ENCODE peak calls at places on chromosomes 3 and 15, in four cellular contexts. A, W, P and R are unnamed samples. For H3K36me3, the result is how much of the 10 kb centered on the place peaks cover.

GRCh38 chr3:120404876-120405275 is 45.9 kb downstream of the FSTL1 start:
- DNase-seq in A (no peak), W (no peak), P (no peak), R (peak)

GRCh38 chr3:193305356-193305755 is 64.3 kb downstream of the PLAAT1 start:
- DNase-seq in A (no peak), W (no peak), P (no peak), R (no peak)

GRCh38 chr15:100338971-100339444 is 2.8 kb downstream of the ADAMTS17 start:
- DNase-seq in A (peak), W (peak), P (peak), R (peak)

GRCh38 chr15:85704720-85705119 is 90.0 kb downstream of the KLHL25 start:
- DNase-seq in A (peak), W (no peak), P (no peak), R (no peak)

GRCh38 chr3:128491071-128491899 is 1.7 kb downstream of the GATA2 start:
- DNase-seq in A (no peak), W (peak), P (no peak), R (no peak)

GRCh38 chr3:15557511-15557946 is 36.0 kb upstream of the COLQ start:
- DNase-seq in A (peak), W (peak), P (peak), R (peak)

GRCh38 chr3:133548090-133548489 is 25.4 kb upstream of the CDV3 start:
- DNase-seq in A (no peak), W (no peak), P (no peak), R (no peak)

GRCh38 chr3:87634426-87634825 is 358.0 kb upstream of the POU1F1 start:
- DNase-seq in A (no peak), W (no peak), P (no peak), R (no peak)

GRCh38 chr15:80473574-80474223 is 69.5 kb downstream of the ARNT2 start:
- DNase-seq in A (no peak), W (no peak), P (no peak), R (no peak)

GRCh38 chr15:80476036-80476435 is 71.9 kb downstream of the ARNT2 start:
- DNase-seq in A (no peak), W (no peak), P (no peak), R (no peak)

GRCh38 chr15:80474224-80474619 is 70.0 kb downstream of the ARNT2 start:
- DNase-seq in A (no peak), W (no peak), P (no peak), R (no peak)

GRCh38 chr15:80474751-80475295 is 70.6 kb downstream of the ARNT2 start:
- DNase-seq in A (no peak), W (no peak), P (no peak), R (no peak)

GRCh38 chr15:80475572-80475971 is 71.4 kb downstream of the ARNT2 start:
- DNase-seq in A (no peak), W (no peak), P (no peak), R (no peak)
- TF ChIP-seq CTCF in A (peak), W (peak), P (no peak), R (no peak)

GRCh38 chr15:58697220-58697619 is 52.3 kb downstream of the ADAM10 start:
- DNase-seq in A (no peak), W (no peak), P (no peak), R (no peak)
- H3K36me3 ChIP-seq in A (under half), W (under half), P (under half), R (under half)

DNA sequence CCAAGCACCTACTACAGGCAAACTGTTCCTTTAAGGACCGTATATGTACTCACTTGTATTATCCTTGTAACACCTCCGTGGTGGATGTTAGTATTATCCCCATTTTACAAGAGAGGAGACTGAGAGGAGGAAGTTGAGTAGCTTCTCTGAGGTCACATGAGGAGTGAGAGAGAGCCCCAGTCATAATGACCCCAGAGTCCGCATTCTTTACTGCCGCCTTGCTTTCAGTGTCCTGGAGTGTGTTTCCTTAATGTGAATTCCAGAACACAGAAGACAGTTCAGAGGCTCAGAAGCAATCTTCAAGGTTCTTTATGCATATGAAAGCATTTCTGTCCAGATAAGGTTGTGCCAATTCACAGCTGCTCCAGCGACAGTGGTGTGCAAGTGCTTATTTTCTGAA is 199.2 kb downstream of the CACNA2D3 start:
- DNase-seq in A (peak), W (no peak), P (peak), R (no peak)
- TF ChIP-seq CTCF in A (no peak), W (no peak), P (no peak), R (no peak)

DNA sequence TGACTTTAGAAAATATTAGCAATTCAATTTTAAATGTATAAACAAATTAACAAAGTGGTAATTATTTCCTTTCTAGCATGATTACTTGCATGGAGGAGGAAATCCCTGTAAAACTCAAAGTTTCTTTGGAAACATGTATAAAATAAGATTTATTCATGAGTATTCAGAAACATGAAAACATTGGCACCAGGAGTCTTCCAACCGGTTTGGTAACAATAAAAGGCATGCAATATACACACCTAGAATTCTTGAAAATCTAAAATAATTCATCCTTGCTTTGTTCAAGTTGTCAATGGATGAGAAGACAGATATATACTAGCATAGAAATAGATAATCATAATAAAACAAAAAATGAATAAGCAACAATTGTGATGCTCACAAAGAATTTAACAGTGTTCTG is 76.4 kb downstream of the ZPLD1 start:
- DNase-seq in A (no peak), W (peak), P (no peak), R (no peak)
- H3K36me3 ChIP-seq in A (under half), W (under half), P (under half), R (under half)

GRCh38 chr15:76034111-76034510 is 21.9 kb upstream of the NRG4 start:
- DNase-seq in A (no peak), W (no peak), P (no peak), R (no peak)

GRCh38 chr15:76035593-76035992 is 23.4 kb upstream of the NRG4 start:
- DNase-seq in A (no peak), W (no peak), P (no peak), R (no peak)

GRCh38 chr15:76033438-76033837 is 21.2 kb upstream of the NRG4 start:
- DNase-seq in A (no peak), W (no peak), P (no peak), R (no peak)

DNA sequence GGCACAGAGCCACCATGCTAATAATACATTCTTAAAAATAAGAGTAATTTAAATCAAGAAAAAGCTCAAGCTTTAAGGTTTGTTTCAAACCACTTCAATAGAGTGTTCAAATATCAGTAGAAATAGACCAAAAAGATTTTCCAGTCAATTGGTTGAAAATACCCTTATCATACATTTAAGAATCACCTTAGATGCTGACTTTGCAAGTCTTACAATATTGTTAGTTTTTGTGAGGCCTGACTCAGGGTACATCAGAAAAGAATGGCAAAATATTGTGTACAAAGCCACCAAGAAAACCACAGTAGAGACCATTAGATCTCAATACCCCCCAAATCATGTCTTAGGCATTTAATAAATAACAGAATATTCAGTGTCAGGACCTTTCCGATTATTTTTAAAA is 19.8 kb upstream of the NRG4 start:
- DNase-seq in A (no peak), W (no peak), P (no peak), R (no peak)
- TF ChIP-seq CTCF in A (no peak), W (no peak), P (no peak), R (no peak)

GRCh38 chr3:99954914-99955644 is 137.4 kb downstream of the CMSS1 start:
- DNase-seq in A (peak), W (no peak), P (no peak), R (no peak)
- H3K36me3 ChIP-seq in A (under half), W (under half), P (under half), R (under half)

GRCh38 chr15:39581501-39582285 is 814 bp downstream of the THBS1 start:
- DNase-seq in A (peak), W (peak), P (peak), R (peak)
- TF ChIP-seq CTCF in A (peak), W (peak), P (peak), R (peak)

GRCh38 chr15:77042955-77043920 is 27.7 kb downstream of the TSPAN3 start:
- DNase-seq in A (no peak), W (no peak), P (no peak), R (no peak)
- H3K36me3 ChIP-seq in A (under half), W (under half), P (under half), R (under half)

GRCh38 chr3:126956866-126957650 is 25.9 kb upstream of the PLXNA1 start:
- DNase-seq in A (no peak), W (no peak), P (no peak), R (peak)
- TF ChIP-seq CTCF in A (no peak), W (no peak), P (no peak), R (peak)